ENCODE peak calls at places on chromosomes 11 and 22, in five cellular contexts. A is neuronal stem cell, U is thoracic aorta, Q is PC-3, M is adrenal gland. C is an unnamed sample. For H3K27me3, the result is how much of the 10 kb centered on the place peaks cover.

GRCh38 chr11:86103808-86104207 is 34.9 kb upstream of the PICALM start:
- DNase-seq in U (no peak), Q (peak), M (no peak), A (no peak), C (no peak)

GRCh38 chr22:21992593-21993237 is 10.1 kb upstream of the TOP3B start:
- DNase-seq in U (no peak), Q (no peak), A (no peak), M (no peak), C (no peak)

GRCh38 chr22:40213478-40213877 is 35.8 kb downstream of the TNRC6B start:
- DNase-seq in A (no peak), M (no peak), Q (no peak), U (no peak), C (no peak)

GRCh38 chr11:91707652-91708051 is 517.0 kb upstream of the FAT3 start:
- DNase-seq in Q (no peak), U (no peak), M (no peak), A (no peak), C (no peak)

GRCh38 chr22:42156121-42156520 is 25.5 kb upstream of the CYP2D6 start:
- DNase-seq in Q (no peak), M (no peak), U (no peak), A (no peak), C (no peak)

GRCh38 chr11:59201376-59201775 is 11.4 kb downstream of the MPEG1 start:
- DNase-seq in M (no peak), Q (peak), U (no peak), A (no peak), C (no peak)

GRCh38 chr22:26442086-26442756 is 13.2 kb downstream of the ASPHD2 start:
- DNase-seq in Q (no peak), A (no peak), M (no peak), U (no peak), C (no peak)

GRCh38 chr11:119445850-119446249 is 22.9 kb upstream of the THY1 start:
- DNase-seq in M (no peak), U (no peak), A (no peak), Q (no peak), C (no peak)

GRCh38 chr22:27212617-27213177 is 555.3 kb downstream of the MIAT start:
- DNase-seq in M (peak), Q (no peak), U (peak), A (no peak), C (peak)

GRCh38 chr11:77236901-77237300 is 64.6 kb downstream of the GDPD4 start:
- DNase-seq in M (no peak), Q (peak), U (no peak), A (no peak), C (no peak)

GRCh38 chr11:3161309-3161708 is 3.8 kb downstream of the OSBPL5 start:
- DNase-seq in U (no peak), Q (no peak), A (no peak), M (peak), C (no peak)

GRCh38 chr11:134482128-134482527 is 70.1 kb upstream of the B3GAT1 start:
- DNase-seq in Q (no peak), M (no peak), A (no peak), U (no peak), C (no peak)
- H3K27me3 ChIP-seq in Q (under half), M (under half), A (under half), U (under half), C (under half)

DNA sequence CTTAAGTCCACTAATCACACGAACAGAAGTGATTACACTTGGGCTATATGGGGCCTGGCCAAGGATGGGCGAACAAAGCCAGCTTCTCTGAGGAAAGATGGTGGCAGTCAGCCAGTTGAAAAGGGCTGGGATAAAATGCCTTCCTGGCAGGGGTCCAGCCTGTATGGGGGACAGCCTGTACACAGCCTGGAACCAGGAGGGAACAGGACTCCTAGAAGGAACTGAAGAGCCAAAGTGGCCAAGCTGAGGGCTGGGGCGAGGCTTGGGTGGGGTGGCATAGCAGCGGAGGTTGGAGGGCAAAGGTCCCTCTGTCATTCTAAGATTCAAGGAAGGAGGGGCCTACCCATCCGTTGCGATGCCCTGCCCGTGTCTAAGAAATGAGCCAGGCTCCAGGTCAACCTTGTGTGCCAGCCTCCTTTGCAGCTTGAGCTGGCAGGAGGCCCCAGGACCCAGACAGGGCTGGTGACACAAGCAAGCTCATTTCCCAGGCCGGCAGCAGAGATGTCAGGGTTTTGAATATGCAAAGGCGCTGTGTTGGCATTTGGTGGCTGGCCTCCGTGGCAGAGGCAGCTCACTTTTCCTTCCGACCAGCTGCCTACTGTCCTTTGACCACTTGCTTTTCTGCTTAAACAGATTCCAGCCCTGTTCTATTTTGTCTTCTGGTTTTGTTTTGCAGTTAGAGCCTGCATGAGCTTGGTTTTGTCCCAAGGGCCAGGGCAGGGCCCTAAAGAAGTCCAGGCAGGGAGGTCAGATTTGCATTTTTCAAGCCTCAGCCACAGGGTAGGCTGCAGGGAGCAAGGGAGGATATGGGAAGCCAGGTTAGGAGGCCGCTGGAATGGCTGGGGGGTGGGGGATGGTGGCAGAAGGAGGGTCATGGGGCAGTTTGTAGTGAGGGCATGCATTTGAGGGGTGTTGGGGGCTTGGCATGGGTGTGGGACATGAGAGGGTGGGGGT is 22.8 kb downstream of the FADD start:
- DNase-seq in U (no peak), Q (no peak), A (no peak), M (no peak), C (no peak)
- H3K27me3 ChIP-seq in U (under half), Q (under half), A (under half), M (under half), C (under half)

DNA sequence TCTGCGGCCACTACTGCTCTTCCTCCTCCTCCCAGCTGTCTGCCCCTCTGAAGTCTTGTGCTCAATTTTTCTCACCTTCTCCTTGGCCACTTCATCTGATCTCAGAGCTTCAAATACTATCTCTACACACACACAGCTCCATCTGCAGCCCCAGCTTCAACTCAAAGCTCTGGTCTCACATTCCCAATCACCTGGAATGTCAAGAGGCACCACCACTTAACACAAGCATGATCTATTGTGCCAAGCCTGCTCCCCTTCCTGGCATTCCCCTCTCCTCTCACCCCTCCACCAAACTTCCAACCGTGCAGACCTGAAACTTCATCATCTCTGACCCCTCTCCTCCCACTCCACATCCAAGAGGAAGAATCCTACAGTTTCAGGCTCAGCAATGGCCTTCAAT is 17.5 kb downstream of the NRXN2 start:
- DNase-seq in Q (no peak), U (no peak), A (no peak), M (no peak), C (peak)
- H3K27me3 ChIP-seq in Q (under half), U (under half), A (under half), M (under half), C (under half)

DNA sequence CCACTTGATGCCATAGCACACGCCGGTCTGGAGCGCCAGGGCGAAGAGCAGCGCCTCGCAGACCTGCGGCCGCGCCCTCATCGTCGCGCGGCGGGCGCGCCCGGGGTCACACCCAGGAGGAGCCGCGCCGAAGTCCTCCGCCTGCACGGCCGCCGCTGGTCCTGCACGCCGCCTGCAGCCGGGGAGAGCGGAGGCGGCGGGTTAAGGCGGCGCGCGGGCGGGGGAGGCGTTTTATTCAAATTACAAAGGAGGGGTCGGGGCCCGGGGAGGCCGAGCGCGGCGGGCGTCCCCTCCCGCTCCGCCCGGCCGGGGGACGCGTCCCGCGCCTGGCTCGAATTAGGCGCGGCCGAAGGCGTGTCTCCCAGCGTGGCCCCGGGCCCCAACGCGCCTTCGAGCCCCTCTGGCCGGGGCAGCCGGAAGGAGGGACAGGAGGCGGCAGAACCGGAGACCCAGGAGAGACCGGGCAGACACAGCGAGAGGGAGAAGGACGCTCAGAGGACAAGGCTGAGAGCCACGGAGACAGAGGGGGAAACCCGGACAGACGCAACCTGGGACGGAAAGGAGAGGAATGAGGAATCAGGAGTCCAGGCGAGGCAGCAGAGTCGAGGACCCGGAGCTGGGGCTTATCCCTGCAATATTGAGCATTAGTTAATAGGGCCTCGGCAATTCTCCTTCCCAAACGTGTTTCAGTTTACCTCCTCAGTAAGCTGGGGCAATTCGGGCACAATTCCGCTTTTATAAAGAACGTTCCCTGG is at the start of gene WNT11:
- DNase-seq in U (no peak), Q (peak), M (peak), A (peak), C (no peak)
- H3K27me3 ChIP-seq in U (under half), Q (under half), M (under half), A (under half), C (under half)

DNA sequence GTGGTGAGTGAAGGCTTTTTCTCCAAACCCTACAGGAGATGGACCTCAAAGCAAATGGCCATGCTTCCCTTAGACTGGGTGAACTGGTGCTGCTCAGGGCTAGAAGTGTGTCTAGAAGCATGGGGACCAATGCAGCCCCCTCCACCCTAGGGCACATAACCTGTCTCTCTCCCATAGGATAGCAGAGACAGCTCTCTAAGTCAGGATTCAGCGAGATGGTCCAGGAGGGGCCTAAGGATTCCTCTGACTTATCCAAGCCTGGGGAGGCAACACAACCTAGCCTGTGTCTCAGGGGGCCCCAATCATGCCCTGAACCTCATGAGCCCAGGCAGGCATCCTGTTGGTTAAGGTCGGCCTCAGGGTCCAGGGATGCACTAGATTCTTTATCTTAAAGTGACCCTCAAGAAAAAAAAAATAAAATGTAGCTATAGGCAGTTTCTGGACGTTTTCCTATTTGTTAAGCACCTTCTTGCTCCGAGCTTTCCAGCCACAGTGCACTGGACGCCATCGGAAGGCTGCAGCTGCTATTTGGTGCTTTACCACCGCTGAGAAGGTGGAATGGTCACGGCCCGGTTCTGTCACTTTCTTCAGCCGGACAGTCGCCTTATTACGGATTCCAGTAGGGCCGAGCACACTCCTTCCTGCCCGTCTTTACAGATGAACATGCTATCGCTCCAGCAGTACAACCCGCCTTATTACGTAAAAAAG is 5.0 kb upstream of the CCND1 start:
- DNase-seq in M (no peak), U (no peak), A (no peak), Q (no peak), C (no peak)
- H3K27me3 ChIP-seq in M (under half), U (under half), A (under half), Q (under half), C (under half)

DNA sequence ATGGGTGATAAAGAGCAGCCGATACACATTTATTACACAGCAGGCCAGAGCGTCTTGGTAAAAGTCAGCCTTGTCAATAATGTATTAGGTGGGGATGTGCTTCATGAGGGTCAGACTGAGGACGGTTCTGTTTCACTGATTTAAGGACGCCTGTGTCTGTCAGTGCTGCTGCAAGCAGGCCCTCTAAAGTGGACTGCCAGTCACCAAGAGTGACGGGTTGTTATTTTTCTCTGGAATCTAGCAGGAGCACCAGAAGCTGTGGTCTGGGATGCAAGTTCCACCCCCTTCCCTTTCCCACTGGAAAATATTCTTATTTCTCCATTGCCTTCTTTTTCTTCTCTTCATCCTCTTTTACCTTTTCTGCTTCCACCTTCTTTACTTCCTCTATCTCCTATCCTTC is 191.2 kb upstream of the NCAM1 start:
- DNase-seq in M (no peak), U (no peak), A (no peak), Q (no peak), C (no peak)
- H3K27me3 ChIP-seq in M (under half), U (under half), A (under half), Q (under half), C (under half)

GRCh38 chr11:9461068-9461759 is 402 bp downstream of the ZNF143 start:
- DNase-seq in M (peak), U (peak), A (peak), Q (peak), C (peak)
- H3K27me3 ChIP-seq in M (under half), U (under half), A (under half), Q (under half), C (under half)

C was measured in ascending aorta.